ENCODE peak calls at places on chromosomes 1 and 21, in seven cellular contexts. One of them, this sample, is unnamed.

GRCh38 chr1:11955221-11955620 is 20.7 kb downstream of the PLOD1 start:
- DNase-seq in cardiac fibroblast: no peak
- DNase-seq in AG20443: no peak
- DNase-seq in T-cell: no peak
- DNase-seq in thoracic aorta: no peak
- DNase-seq in right cardiac atrium: no peak
- DNase-seq in NCI-H2081: no peak
- DNase-seq in this sample: peak

GRCh38 chr21:45487891-45488600 is 54.2 kb downstream of the SLC19A1 start:
- DNase-seq in right cardiac atrium: no peak
- DNase-seq in thoracic aorta: no peak
- DNase-seq in cardiac fibroblast: no peak
- DNase-seq in NCI-H2081: no peak
- DNase-seq in AG20443: no peak
- DNase-seq in T-cell: no peak
- DNase-seq in this sample: no peak

GRCh38 chr1:44733365-44733764 is 2.4 kb upstream of the RNU5D-1 start:
- DNase-seq in cardiac fibroblast: peak
- DNase-seq in AG20443: peak
- DNase-seq in thoracic aorta: no peak
- DNase-seq in right cardiac atrium: no peak
- DNase-seq in T-cell: no peak
- DNase-seq in NCI-H2081: no peak
- DNase-seq in this sample: no peak

GRCh38 chr1:222880586-222880985 is 65.7 kb downstream of the DISP1 start:
- DNase-seq in NCI-H2081: no peak
- DNase-seq in cardiac fibroblast: peak
- DNase-seq in AG20443: peak
- DNase-seq in thoracic aorta: no peak
- DNase-seq in T-cell: no peak
- DNase-seq in right cardiac atrium: no peak
- DNase-seq in this sample: no peak

GRCh38 chr1:25145775-25146381 is 86.4 kb downstream of the SYF2 start:
- DNase-seq in T-cell: no peak
- DNase-seq in AG20443: no peak
- DNase-seq in NCI-H2081: no peak
- DNase-seq in thoracic aorta: no peak
- DNase-seq in cardiac fibroblast: no peak
- DNase-seq in right cardiac atrium: no peak
- DNase-seq in this sample: no peak

GRCh38 chr1:119372493-119373086 is 4.0 kb downstream of the HAO2 start:
- DNase-seq in thoracic aorta: no peak
- DNase-seq in cardiac fibroblast: peak
- DNase-seq in AG20443: peak
- DNase-seq in right cardiac atrium: no peak
- DNase-seq in NCI-H2081: no peak
- DNase-seq in T-cell: no peak
- DNase-seq in this sample: no peak

GRCh38 chr1:119467857-119468666 is 38.9 kb upstream of the HSD3B1 start:
- DNase-seq in AG20443: no peak
- DNase-seq in right cardiac atrium: no peak
- DNase-seq in cardiac fibroblast: no peak
- DNase-seq in T-cell: no peak
- DNase-seq in thoracic aorta: no peak
- DNase-seq in NCI-H2081: no peak
- DNase-seq in this sample: no peak

GRCh38 chr1:55311057-55311631 is 96.0 kb upstream of the USP24 start:
- DNase-seq in NCI-H2081: no peak
- DNase-seq in right cardiac atrium: no peak
- DNase-seq in T-cell: no peak
- DNase-seq in AG20443: peak
- DNase-seq in cardiac fibroblast: peak
- DNase-seq in thoracic aorta: no peak
- DNase-seq in this sample: no peak

GRCh38 chr1:53651356-53651755 is 87.6 kb downstream of the GLIS1 start:
- DNase-seq in T-cell: no peak
- DNase-seq in right cardiac atrium: no peak
- DNase-seq in NCI-H2081: no peak
- DNase-seq in AG20443: no peak
- DNase-seq in cardiac fibroblast: no peak
- DNase-seq in thoracic aorta: no peak
- DNase-seq in this sample: no peak

GRCh38 chr1:77541162-77541545 is 141.3 kb downstream of the ZZZ3 start:
- DNase-seq in cardiac fibroblast: no peak
- DNase-seq in right cardiac atrium: no peak
- DNase-seq in T-cell: no peak
- DNase-seq in AG20443: no peak
- DNase-seq in thoracic aorta: no peak
- DNase-seq in NCI-H2081: no peak
- DNase-seq in this sample: no peak

GRCh38 chr1:31591425-31592093 is 15.2 kb downstream of the TINAGL1 start:
- DNase-seq in T-cell: no peak
- DNase-seq in cardiac fibroblast: no peak
- DNase-seq in AG20443: peak
- DNase-seq in thoracic aorta: peak
- DNase-seq in NCI-H2081: no peak
- DNase-seq in right cardiac atrium: no peak
- DNase-seq in this sample: no peak

GRCh38 chr1:169595764-169596711 is 9.8 kb upstream of the F5 start:
- DNase-seq in T-cell: no peak
- DNase-seq in NCI-H2081: no peak
- DNase-seq in thoracic aorta: no peak
- DNase-seq in cardiac fibroblast: peak
- DNase-seq in right cardiac atrium: no peak
- DNase-seq in AG20443: peak
- DNase-seq in this sample: no peak